ENCODE peak calls at places on chromosomes 6 and 20, in ten cellular contexts. O is PC-3, V is hepatocyte, S is GM23338, Q is HCT116, F is OCI-LY7, N is GM23248, B is PC-9, I is SK-N-SH, K is MM.1S. A is an unnamed sample. For H3K4me1 and H3K9me2, the result is how much of the 10 kb centered on the place peaks cover.

GRCh38 chr20:38127920-38128528 is 37.0 kb downstream of the TGM2 start:
- DNase-seq in F (no peak), N (no peak), V (no peak), K (no peak), B (no peak), O (no peak), I (no peak), S (no peak), Q (no peak), A (no peak)

GRCh38 chr20:43824279-43824678 is 90.4 kb upstream of the TOX2 start:
- DNase-seq in Q (no peak), S (no peak), B (no peak), V (no peak), O (no peak), N (no peak), K (no peak), I (no peak), F (no peak), A (no peak)

GRCh38 chr20:57210054-57210910 is 56.2 kb downstream of the BMP7 start:
- DNase-seq in V (peak), F (no peak), K (no peak), N (no peak), B (no peak), I (no peak), O (no peak), Q (no peak), S (no peak), A (no peak)

GRCh38 chr20:48999890-49000870 is 45.9 kb upstream of the CSE1L start:
- DNase-seq in O (no peak), V (no peak), Q (no peak), I (no peak), K (no peak), B (no peak), N (peak), F (no peak), S (no peak), A (no peak)

GRCh38 chr6:39128106-39128505 is 13.1 kb upstream of the SAYSD1 start:
- DNase-seq in N (peak), Q (no peak), S (no peak), B (no peak), V (no peak), O (no peak), I (no peak), F (no peak), K (no peak), A (no peak)

GRCh38 chr6:36984581-36985383 is 1.2 kb downstream of the MTCH1 start:
- DNase-seq in V (peak), Q (peak), F (no peak), S (peak), K (no peak), N (peak), B (no peak), O (peak), I (peak), A (peak)

GRCh38 chr20:48732081-48732829 is 95.5 kb downstream of the PREX1 start:
- DNase-seq in B (no peak), N (no peak), S (no peak), V (no peak), K (no peak), O (no peak), F (no peak), Q (no peak), I (no peak), A (no peak)

GRCh38 chr6:29678114-29678513 is 2.8 kb downstream of the ZFP57 start:
- DNase-seq in K (no peak), N (no peak), Q (no peak), F (no peak), I (no peak), B (peak), O (peak), S (no peak), V (no peak), A (no peak)

GRCh38 chr20:33650753-33651561 is 11.2 kb upstream of the C20orf144 start:
- DNase-seq in Q (no peak), N (no peak), I (no peak), O (peak), F (no peak), B (peak), V (peak), K (no peak), S (no peak), A (no peak)

GRCh38 chr6:6556738-6557503 is 31.6 kb upstream of the LY86 start:
- DNase-seq in K (peak), B (no peak), F (peak), Q (peak), I (peak), O (peak), S (peak), N (peak), V (peak), A (peak)

GRCh38 chr6:43120938-43121913 is 45.1 kb downstream of the PTK7 start:
- DNase-seq in F (no peak), K (no peak), B (peak), I (no peak), S (no peak), Q (peak), V (peak), N (peak), O (peak), A (no peak)
- H3K4me1 ChIP-seq in F (under half), K (under half), B (under half), I (half or more), S (under half), Q (half or more), V (half or more), N (half or more), O (under half), A (under half)

DNA sequence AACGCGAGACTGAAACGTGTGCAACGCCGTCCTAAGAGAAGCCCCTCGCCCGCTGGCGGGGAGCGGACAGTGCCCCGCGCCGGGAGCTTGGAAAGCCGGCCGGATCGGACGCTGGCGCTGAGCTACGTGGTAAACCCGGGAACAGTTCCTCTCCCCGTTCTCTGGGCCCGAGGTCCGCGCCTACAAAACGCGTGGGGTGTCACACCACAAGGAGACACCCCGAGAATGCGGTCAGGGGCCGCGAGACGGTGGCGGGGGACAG is 755 bp downstream of the NCOA5 start:
- DNase-seq in I (no peak), Q (no peak), S (peak), N (peak), V (peak), B (no peak), F (no peak), K (no peak), O (no peak), A (no peak)
- H3K4me2 ChIP-seq in I (peak), Q (peak), S (peak), N (peak), V (peak), B (peak), F (peak), K (peak), O (peak), A (peak)

GRCh38 chr6:43061861-43062260 is 2.4 kb downstream of the KLC4 start:
- DNase-seq in N (peak), F (no peak), K (no peak), V (no peak), S (no peak), Q (no peak), B (no peak), I (no peak), O (peak), A (no peak)
- H3K9me2 ChIP-seq in N (under half), F (under half), K (under half), V (under half), S (under half), Q (under half), B (under half), I (under half), O (under half), A (under half)

DNA sequence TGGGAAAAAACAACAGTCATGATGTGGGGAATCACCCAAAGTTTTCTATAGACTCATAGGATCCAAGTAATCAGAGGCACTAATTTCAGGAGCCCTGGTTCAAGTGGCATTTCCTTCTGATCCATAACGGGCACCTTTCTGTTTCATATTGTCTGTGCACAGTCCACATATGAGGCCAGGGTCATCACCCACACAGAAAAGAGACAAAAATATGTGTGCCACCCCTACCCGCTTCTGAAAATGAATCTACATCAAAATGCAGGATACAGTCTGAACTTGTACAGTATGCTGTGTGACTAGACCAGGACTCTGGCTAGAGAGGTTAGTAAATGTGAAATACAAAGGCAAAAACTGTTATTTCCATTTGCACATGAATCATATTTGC is 17.4 kb upstream of the TNFAIP3 start:
- DNase-seq in N (no peak), I (no peak), K (no peak), B (no peak), S (no peak), O (no peak), Q (no peak), F (no peak), V (no peak), A (no peak)
- H3K4me1 ChIP-seq in N (under half), I (under half), K (under half), B (half or more), S (under half), O (under half), Q (under half), F (under half), V (under half), A (half or more)

GRCh38 chr20:9397928-9398327 is 116.5 kb upstream of the LAMP5 start:
- DNase-seq in B (no peak), S (no peak), O (no peak), N (no peak), K (peak), V (no peak), I (no peak), F (peak), Q (no peak), A (peak)

GRCh38 chr20:9401381-9401780 is 113.0 kb upstream of the LAMP5 start:
- DNase-seq in K (no peak), V (no peak), F (no peak), Q (no peak), S (no peak), N (no peak), I (no peak), B (no peak), O (no peak), A (no peak)

GRCh38 chr20:9403481-9403880 is 110.9 kb upstream of the LAMP5 start:
- DNase-seq in N (no peak), F (no peak), K (no peak), B (no peak), O (no peak), I (no peak), S (no peak), V (no peak), Q (no peak), A (no peak)

GRCh38 chr20:9400371-9401025 is 113.9 kb upstream of the LAMP5 start:
- DNase-seq in B (no peak), O (no peak), N (peak), I (no peak), V (no peak), S (no peak), K (no peak), Q (no peak), F (no peak), A (no peak)
- H3K4me2 ChIP-seq in B (no peak), O (no peak), N (peak), I (peak), V (no peak), S (no peak), K (no peak), Q (no peak), F (no peak), A (no peak)

GRCh38 chr20:16222859-16223411 is 350.3 kb downstream of the KIF16B start:
- DNase-seq in S (no peak), F (no peak), I (no peak), V (no peak), K (no peak), N (no peak), B (no peak), O (peak), Q (no peak), A (peak)

GRCh38 chr20:16229813-16230212 is 343.4 kb downstream of the KIF16B start:
- DNase-seq in B (peak), N (no peak), F (no peak), S (no peak), Q (no peak), I (no peak), V (no peak), O (peak), K (no peak), A (no peak)

GRCh38 chr20:16228722-16229121 is 344.5 kb downstream of the KIF16B start:
- DNase-seq in F (peak), S (no peak), N (no peak), Q (no peak), B (no peak), O (no peak), I (no peak), V (no peak), K (no peak), A (peak)
- H3K9me2 ChIP-seq in F (under half), S (under half), N (under half), Q (under half), B (under half), O (under half), I (under half), V (under half), K (under half), A (under half)

DNA sequence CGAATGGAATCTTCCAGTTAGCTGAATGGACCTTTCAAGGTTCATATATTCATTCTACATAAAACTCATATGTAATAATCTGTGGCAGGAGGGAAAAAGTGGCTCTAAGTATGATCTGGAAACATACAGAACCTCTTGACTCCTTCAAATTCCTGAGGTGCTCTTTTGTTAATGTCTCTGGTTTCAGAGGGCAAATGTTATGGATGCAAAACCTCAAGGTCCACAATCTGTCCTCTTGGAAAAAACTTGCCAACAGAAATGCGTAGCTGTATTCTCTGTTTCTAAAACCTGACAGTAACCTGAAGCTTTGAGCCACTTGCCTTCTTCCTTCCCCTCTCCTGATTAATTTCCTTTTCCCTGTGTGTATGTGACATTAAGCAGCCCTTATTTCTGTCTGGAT is 80.9 kb upstream of the SUPT3H start:
- DNase-seq in N (no peak), S (no peak), O (no peak), V (no peak), B (no peak), F (no peak), I (no peak), Q (no peak), K (no peak), A (no peak)
- H3K4me1 ChIP-seq in N (under half), S (under half), O (under half), V (under half), B (under half), F (under half), I (under half), Q (under half), K (under half), A (under half)

GRCh38 chr20:60062431-60063336 is 104.5 kb downstream of the CDH26 start:
- DNase-seq in S (no peak), V (peak), O (no peak), Q (no peak), K (no peak), N (peak), F (no peak), B (no peak), I (peak), A (no peak)
- H3K4me2 ChIP-seq in S (no peak), V (no peak), O (no peak), Q (no peak), K (no peak), N (peak), F (no peak), B (no peak), I (no peak), A (no peak)

DNA sequence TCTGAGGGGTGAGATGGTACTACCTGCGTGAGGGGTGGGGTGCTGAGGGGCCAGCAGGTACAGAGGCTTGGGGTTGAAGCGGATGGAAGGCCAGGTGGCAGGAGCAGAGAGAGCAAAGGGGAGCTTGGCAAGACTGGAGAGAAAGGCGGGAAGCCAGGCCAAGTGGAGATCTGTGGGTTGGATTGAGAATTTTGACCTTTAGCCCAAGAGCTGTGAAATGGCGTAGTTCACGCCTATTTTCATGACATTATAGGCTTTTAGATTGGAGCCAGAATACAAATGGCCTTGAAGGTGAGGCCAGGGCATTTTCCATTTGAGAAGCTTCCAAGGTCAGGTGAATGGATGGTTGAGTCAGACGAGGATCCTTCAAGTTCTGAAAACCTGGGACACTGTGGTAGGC is 2.5 kb downstream of the ATRN start:
- DNase-seq in N (no peak), F (no peak), O (no peak), Q (no peak), S (no peak), I (no peak), B (no peak), K (no peak), V (no peak), A (no peak)
- H3K9me2 ChIP-seq in N (under half), F (under half), O (under half), Q (under half), S (under half), I (under half), B (under half), K (under half), V (under half), A (under half)